ENCODE peak calls at places on chromosomes 16 and 17, in five cellular contexts. One of them, this sample, is unnamed.

GRCh38 chr16:71426069-71426879 is 15.6 kb downstream of the TLE7 start:
- DNase-seq in gastrocnemius medialis: no peak
- DNase-seq in brain microvascular endothelial cell: peak; percentile 94
- DNase-seq in IMR-90: peak; percentile 90
- DNase-seq in esophagus squamous epithelium: no peak
- DNase-seq in this sample: no peak

GRCh38 chr17:80807014-80807413 is 184.6 kb upstream of the CHMP6 start:
- DNase-seq in gastrocnemius medialis: no peak
- DNase-seq in esophagus squamous epithelium: no peak
- DNase-seq in brain microvascular endothelial cell: no peak
- DNase-seq in IMR-90: no peak
- DNase-seq in this sample: no peak

GRCh38 chr16:83994087-83994486 is 26.0 kb downstream of the NECAB2 start:
- DNase-seq in gastrocnemius medialis: no peak
- DNase-seq in esophagus squamous epithelium: no peak
- DNase-seq in IMR-90: peak; percentile 95
- DNase-seq in brain microvascular endothelial cell: peak; percentile 85
- DNase-seq in this sample: peak; percentile 41

GRCh38 chr16:59748531-59748930 is 1014.4 kb upstream of the GOT2 start:
- DNase-seq in brain microvascular endothelial cell: no peak
- DNase-seq in esophagus squamous epithelium: no peak
- DNase-seq in IMR-90: no peak
- DNase-seq in gastrocnemius medialis: no peak
- DNase-seq in this sample: no peak

GRCh38 chr17:7184647-7185046 is 5.5 kb upstream of the ASGR1 start:
- DNase-seq in gastrocnemius medialis: no peak
- DNase-seq in brain microvascular endothelial cell: no peak
- DNase-seq in IMR-90: no peak
- DNase-seq in esophagus squamous epithelium: no peak
- DNase-seq in this sample: no peak

GRCh38 chr16:81623365-81624102 is 155.6 kb upstream of the PLCG2 start:
- DNase-seq in brain microvascular endothelial cell: no peak
- DNase-seq in IMR-90: peak; percentile 43
- DNase-seq in esophagus squamous epithelium: no peak
- DNase-seq in gastrocnemius medialis: no peak
- DNase-seq in this sample: no peak

GRCh38 chr17:17849863-17850373 is 13.1 kb upstream of the SREBF1 start:
- DNase-seq in brain microvascular endothelial cell: peak; percentile 76
- DNase-seq in gastrocnemius medialis: peak; percentile 51
- DNase-seq in IMR-90: peak; percentile 43
- DNase-seq in esophagus squamous epithelium: no peak
- DNase-seq in this sample: no peak

GRCh38 chr16:82232806-82233205 is 62.8 kb upstream of the MPHOSPH6 start:
- DNase-seq in esophagus squamous epithelium: no peak
- DNase-seq in brain microvascular endothelial cell: no peak
- DNase-seq in gastrocnemius medialis: no peak
- DNase-seq in IMR-90: no peak
- DNase-seq in this sample: no peak

GRCh38 chr16:12229759-12230594 is 253.4 kb downstream of the SNX29 start:
- DNase-seq in IMR-90: peak; percentile 71
- DNase-seq in gastrocnemius medialis: no peak
- DNase-seq in esophagus squamous epithelium: no peak
- DNase-seq in brain microvascular endothelial cell: peak; percentile 33
- DNase-seq in this sample: peak; percentile 77

GRCh38 chr17:78347453-78347852 is 12.4 kb downstream of the SOCS3 start:
- DNase-seq in IMR-90: no peak
- DNase-seq in brain microvascular endothelial cell: no peak
- DNase-seq in gastrocnemius medialis: no peak
- DNase-seq in esophagus squamous epithelium: no peak
- DNase-seq in this sample: no peak

GRCh38 chr17:12140685-12141084 is 120.0 kb downstream of the MAP2K4 start:
- DNase-seq in IMR-90: no peak
- DNase-seq in esophagus squamous epithelium: no peak
- DNase-seq in gastrocnemius medialis: no peak
- DNase-seq in brain microvascular endothelial cell: no peak
- DNase-seq in this sample: no peak

GRCh38 chr16:305916-306315 is 23.0 kb downstream of the PDIA2 start:
- DNase-seq in gastrocnemius medialis: no peak
- DNase-seq in IMR-90: no peak
- DNase-seq in brain microvascular endothelial cell: no peak
- DNase-seq in esophagus squamous epithelium: no peak
- DNase-seq in this sample: no peak

GRCh38 chr17:62093188-62094155 is 28.4 kb upstream of the MED13 start:
- DNase-seq in esophagus squamous epithelium: no peak
- DNase-seq in gastrocnemius medialis: no peak
- DNase-seq in brain microvascular endothelial cell: peak; percentile 88
- DNase-seq in IMR-90: peak; percentile 95
- DNase-seq in this sample: peak; percentile 54

GRCh38 chr16:30816769-30817168 is 29.8 kb upstream of the ZNF629 start:
- DNase-seq in gastrocnemius medialis: no peak
- DNase-seq in esophagus squamous epithelium: no peak
- DNase-seq in brain microvascular endothelial cell: no peak
- DNase-seq in IMR-90: no peak
- DNase-seq in this sample: no peak

GRCh38 chr17:71084219-71084618 is 914.9 kb downstream of the KCNJ2 start:
- DNase-seq in gastrocnemius medialis: no peak
- DNase-seq in brain microvascular endothelial cell: peak; percentile 16
- DNase-seq in esophagus squamous epithelium: no peak
- DNase-seq in IMR-90: peak; percentile 22
- DNase-seq in this sample: no peak

GRCh38 chr16:4463522-4464163 is 10.8 kb downstream of the NMRAL1 start:
- DNase-seq in IMR-90: no peak
- DNase-seq in esophagus squamous epithelium: no peak
- DNase-seq in brain microvascular endothelial cell: no peak
- DNase-seq in gastrocnemius medialis: no peak
- DNase-seq in this sample: no peak

GRCh38 chr17:66667090-66667489 is 167.8 kb upstream of the CACNG5 start:
- DNase-seq in esophagus squamous epithelium: no peak
- DNase-seq in IMR-90: no peak
- DNase-seq in brain microvascular endothelial cell: no peak
- DNase-seq in gastrocnemius medialis: no peak
- DNase-seq in this sample: no peak

GRCh38 chr17:78873519-78874340 is 29.3 kb downstream of the CEP295NL start:
- DNase-seq in brain microvascular endothelial cell: peak; percentile 21
- DNase-seq in IMR-90: peak; percentile 79
- DNase-seq in esophagus squamous epithelium: no peak
- DNase-seq in gastrocnemius medialis: peak; percentile 51
- DNase-seq in this sample: no peak

GRCh38 chr16:15533386-15533785 is 99.0 kb downstream of the BMERB1 start:
- DNase-seq in esophagus squamous epithelium: no peak
- DNase-seq in gastrocnemius medialis: no peak
- DNase-seq in IMR-90: no peak
- DNase-seq in brain microvascular endothelial cell: no peak
- DNase-seq in this sample: no peak

GRCh38 chr16:74753180-74753579 is 21.4 kb downstream of the FA2H start:
- DNase-seq in esophagus squamous epithelium: no peak
- DNase-seq in IMR-90: no peak
- DNase-seq in gastrocnemius medialis: no peak
- DNase-seq in brain microvascular endothelial cell: no peak
- DNase-seq in this sample: no peak

GRCh38 chr17:8016632-8017424 is 14.4 kb downstream of the GUCY2D start:
- DNase-seq in gastrocnemius medialis: no peak
- DNase-seq in brain microvascular endothelial cell: peak; percentile 12
- DNase-seq in IMR-90: no peak
- DNase-seq in esophagus squamous epithelium: no peak
- DNase-seq in this sample: no peak

GRCh38 chr17:40562841-40563370 is 2.4 kb downstream of the CCR7 start:
- DNase-seq in IMR-90: no peak
- DNase-seq in brain microvascular endothelial cell: no peak
- DNase-seq in gastrocnemius medialis: no peak
- DNase-seq in esophagus squamous epithelium: no peak
- DNase-seq in this sample: no peak

GRCh38 chr17:68468334-68468733 is 11.0 kb upstream of the WIPI1 start:
- DNase-seq in IMR-90: peak; percentile 46
- DNase-seq in brain microvascular endothelial cell: peak; percentile 65
- DNase-seq in gastrocnemius medialis: no peak
- DNase-seq in esophagus squamous epithelium: no peak
- DNase-seq in this sample: no peak

GRCh38 chr16:70481929-70482536 is 27.6 kb downstream of the FCSK start:
- DNase-seq in IMR-90: peak; percentile 57
- DNase-seq in gastrocnemius medialis: no peak
- DNase-seq in brain microvascular endothelial cell: no peak
- DNase-seq in esophagus squamous epithelium: no peak
- DNase-seq in this sample: peak; percentile 9

GRCh38 chr17:48637323-48638260 is 11.4 kb upstream of the HOXB9 start:
- DNase-seq in gastrocnemius medialis: no peak
- DNase-seq in brain microvascular endothelial cell: no peak
- DNase-seq in esophagus squamous epithelium: no peak
- DNase-seq in IMR-90: peak; percentile 85
- DNase-seq in this sample: no peak

GRCh38 chr16:10556240-10556639 is 24.2 kb downstream of the EMP2 start:
- DNase-seq in gastrocnemius medialis: no peak
- DNase-seq in brain microvascular endothelial cell: no peak
- DNase-seq in esophagus squamous epithelium: no peak
- DNase-seq in IMR-90: no peak
- DNase-seq in this sample: no peak

GRCh38 chr16:48365601-48366164 is 19.5 kb downstream of the SIAH1 start:
- DNase-seq in esophagus squamous epithelium: peak; percentile 32
- DNase-seq in IMR-90: peak; percentile 80
- DNase-seq in brain microvascular endothelial cell: peak; percentile 62
- DNase-seq in gastrocnemius medialis: peak; percentile 82
- DNase-seq in this sample: peak; percentile 50
- TF ChIP-seq CTCF in esophagus squamous epithelium: no peak
- TF ChIP-seq CTCF in IMR-90: no peak
- TF ChIP-seq CTCF in brain microvascular endothelial cell: no peak
- TF ChIP-seq CTCF in gastrocnemius medialis: no peak
- TF ChIP-seq CTCF in this sample: peak; percentile 11

GRCh38 chr17:50767030-50767429 is 288 bp downstream of the ANKRD40CL start:
- DNase-seq in gastrocnemius medialis: no peak
- DNase-seq in esophagus squamous epithelium: no peak
- DNase-seq in IMR-90: no peak
- DNase-seq in brain microvascular endothelial cell: no peak
- DNase-seq in this sample: no peak

GRCh38 chr17:50767446-50767845 is at the start of gene ANKRD40CL:
- DNase-seq in brain microvascular endothelial cell: no peak
- DNase-seq in esophagus squamous epithelium: no peak
- DNase-seq in IMR-90: no peak
- DNase-seq in gastrocnemius medialis: no peak
- DNase-seq in this sample: no peak

GRCh38 chr17:50764860-50765259 is 2.5 kb downstream of the ANKRD40CL start:
- DNase-seq in brain microvascular endothelial cell: no peak
- DNase-seq in esophagus squamous epithelium: no peak
- DNase-seq in IMR-90: no peak
- DNase-seq in gastrocnemius medialis: no peak
- DNase-seq in this sample: no peak

GRCh38 chr17:50765454-50766221 is 1.7 kb downstream of the ANKRD40CL start:
- DNase-seq in IMR-90: no peak
- DNase-seq in brain microvascular endothelial cell: no peak
- DNase-seq in gastrocnemius medialis: no peak
- DNase-seq in esophagus squamous epithelium: no peak
- DNase-seq in this sample: no peak

DNA sequence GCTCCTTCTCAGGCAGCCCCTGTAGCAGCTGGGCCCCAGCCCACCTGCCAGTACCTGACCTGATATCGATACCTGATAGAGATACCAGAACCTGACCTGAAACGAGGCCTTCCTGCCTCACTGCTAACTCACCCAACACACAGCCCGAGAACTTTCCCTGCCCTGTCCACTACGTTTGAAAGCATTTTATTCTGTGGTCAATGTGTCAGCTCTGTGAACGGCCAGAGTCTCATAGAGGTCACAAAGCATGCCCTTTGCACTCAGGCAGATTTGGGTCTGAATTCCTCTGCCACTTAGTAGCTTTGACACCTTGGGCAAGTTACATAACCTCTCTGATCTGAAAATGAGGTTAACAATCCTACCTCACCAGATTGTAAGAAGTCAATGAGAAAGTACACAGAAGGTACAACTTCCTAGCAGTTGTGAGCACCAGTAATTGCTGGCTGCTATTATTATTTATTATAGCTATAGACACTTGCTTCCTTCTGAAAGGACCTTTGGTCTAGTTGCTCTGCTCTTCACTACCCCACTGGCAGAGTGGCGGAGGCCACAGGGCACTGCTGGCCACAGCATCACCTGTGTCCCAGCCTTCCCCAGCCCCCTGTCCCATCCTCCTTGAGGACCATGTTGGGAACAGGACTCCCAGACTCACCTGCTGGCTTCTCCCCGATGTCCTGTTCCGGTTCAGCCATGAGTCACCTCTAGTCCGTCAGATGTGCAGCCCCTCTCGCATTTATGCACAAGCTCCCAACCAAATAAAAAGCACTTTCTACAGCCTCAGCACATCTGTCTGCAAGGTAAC is 895 bp downstream of the ANKRD40CL start:
- DNase-seq in IMR-90: no peak
- DNase-seq in gastrocnemius medialis: no peak
- DNase-seq in esophagus squamous epithelium: no peak
- DNase-seq in brain microvascular endothelial cell: no peak
- DNase-seq in this sample: no peak
- H3K4me3 ChIP-seq in IMR-90: no peak overlapping the region
- H3K4me3 ChIP-seq in gastrocnemius medialis: no peak overlapping the region
- H3K4me3 ChIP-seq in esophagus squamous epithelium: no peak overlapping the region
- H3K4me3 ChIP-seq in brain microvascular endothelial cell: no peak overlapping the region
- H3K4me3 ChIP-seq in this sample: no peak overlapping the region

DNA sequence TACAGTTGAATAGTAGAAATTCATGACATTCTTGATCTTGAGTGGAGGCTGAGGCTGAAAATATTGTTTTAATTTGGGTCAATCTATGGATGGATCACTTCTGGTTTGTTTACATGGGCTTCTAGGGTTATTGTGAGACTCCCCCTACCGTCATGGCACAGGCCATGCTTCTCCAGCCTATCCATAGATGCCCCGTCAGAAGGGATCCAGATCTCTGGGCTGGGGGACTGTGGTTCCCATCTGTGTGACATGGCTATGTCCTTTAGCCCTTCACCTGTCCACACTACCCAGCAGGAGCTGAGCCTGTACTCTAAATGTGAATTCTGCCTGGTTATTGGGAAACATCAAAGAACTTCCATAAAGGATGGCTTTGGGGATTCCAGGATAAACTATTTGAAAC is 160.4 kb downstream of the ABCC12 start:
- DNase-seq in gastrocnemius medialis: no peak
- DNase-seq in IMR-90: no peak
- DNase-seq in brain microvascular endothelial cell: no peak
- DNase-seq in esophagus squamous epithelium: no peak
- DNase-seq in this sample: no peak
- TF ChIP-seq CTCF in gastrocnemius medialis: no peak
- TF ChIP-seq CTCF in IMR-90: no peak
- TF ChIP-seq CTCF in brain microvascular endothelial cell: peak; percentile 24
- TF ChIP-seq CTCF in esophagus squamous epithelium: no peak
- TF ChIP-seq CTCF in this sample: peak; percentile 14

GRCh38 chr17:26766743-26767142 is 527.2 kb upstream of the WSB1 start:
- DNase-seq in esophagus squamous epithelium: no peak
- DNase-seq in IMR-90: no peak
- DNase-seq in gastrocnemius medialis: no peak
- DNase-seq in brain microvascular endothelial cell: no peak
- DNase-seq in this sample: no peak
- H3K4me3 ChIP-seq in esophagus squamous epithelium: no peak overlapping the region
- H3K4me3 ChIP-seq in IMR-90: no peak overlapping the region
- H3K4me3 ChIP-seq in gastrocnemius medialis: no peak overlapping the region
- H3K4me3 ChIP-seq in brain microvascular endothelial cell: no peak overlapping the region
- H3K4me3 ChIP-seq in this sample: no peak overlapping the region

GRCh38 chr17:4366312-4367063 is at the start of gene UBE2G1:
- DNase-seq in gastrocnemius medialis: peak; percentile 95
- DNase-seq in brain microvascular endothelial cell: peak; percentile 94
- DNase-seq in IMR-90: peak; percentile 95
- DNase-seq in esophagus squamous epithelium: peak; percentile 82
- DNase-seq in this sample: peak; percentile 74
- TF ChIP-seq CTCF in gastrocnemius medialis: peak; percentile 33
- TF ChIP-seq CTCF in brain microvascular endothelial cell: peak; percentile 51
- TF ChIP-seq CTCF in IMR-90: peak; percentile 12
- TF ChIP-seq CTCF in esophagus squamous epithelium: peak; percentile 15
- TF ChIP-seq CTCF in this sample: peak; percentile 32